ENCODE peak calls at places on chromosomes 3 and 15, in nine cellular contexts. Q is CD8-positive, alpha-beta memory T cell; F is lower lobe of right lung; V is A549; N is BE2C; U is mucosa of descending colon; P is small intestine; O is OCI-LY7; S is H1. G is an unnamed sample.

GRCh38 chr3:13853978-13854296 is 25.9 kb downstream of the WNT7A start:
- DNase-seq in Q (no peak), F (no peak), V (no peak), N (no peak), U (no peak), P (no peak), O (no peak), S (no peak), G (no peak)

GRCh38 chr3:163722421-163722820 is 1355.9 kb downstream of the SI start:
- DNase-seq in Q (no peak), F (no peak), V (no peak), N (no peak), U (no peak), P (no peak), O (no peak), S (peak; percentile 49), G (no peak)

GRCh38 chr15:64800476-64800875 is 25.0 kb downstream of the PIF1 start:
- DNase-seq in Q (no peak), F (no peak), V (peak; percentile 33), N (no peak), U (no peak), P (no peak), O (no peak), S (no peak), G (no peak)

GRCh38 chr3:2465842-2466241 is 367.2 kb downstream of the CNTN4 start:
- DNase-seq in Q (no peak), F (no peak), V (no peak), N (no peak), U (no peak), P (no peak), O (no peak), S (no peak), G (no peak)

GRCh38 chr15:65532738-65533051 is 2.4 kb downstream of the HACD3 start:
- DNase-seq in Q (no peak), F (no peak), V (peak; percentile 43), N (no peak), U (no peak), P (peak; percentile 57), O (no peak), S (no peak), G (no peak)

GRCh38 chr3:21163961-21164360 is 587.0 kb downstream of the ZNF385D start:
- DNase-seq in Q (no peak), F (no peak), V (no peak), N (no peak), U (no peak), P (no peak), O (no peak), S (no peak), G (no peak)

GRCh38 chr15:57767526-57767925 is 61.0 kb downstream of the POLR2M start:
- DNase-seq in Q (no peak), F (no peak), V (no peak), N (no peak), U (no peak), P (no peak), O (no peak), S (no peak), G (no peak)

GRCh38 chr15:35686347-35686746 is 140.4 kb upstream of the DPH6 start:
- DNase-seq in Q (no peak), F (no peak), V (no peak), N (no peak), U (no peak), P (no peak), O (no peak), S (no peak), G (no peak)

GRCh38 chr15:77974098-77974414 is 103.5 kb downstream of the TBC1D2B start:
- DNase-seq in Q (no peak), F (peak; percentile 66), V (no peak), N (peak; percentile 72), U (peak; percentile 51), P (peak; percentile 38), O (no peak), S (peak; percentile 33), G (no peak)

GRCh38 chr3:111314146-111314873 is 227.7 kb upstream of the CD96 start:
- DNase-seq in Q (no peak), F (no peak), V (no peak), N (no peak), U (no peak), P (no peak), O (no peak), S (no peak), G (no peak)

GRCh38 chr15:61441901-61442300 is 212.8 kb upstream of the RORA start:
- DNase-seq in Q (no peak), F (no peak), V (no peak), N (no peak), U (no peak), P (no peak), O (no peak), S (no peak), G (no peak)

GRCh38 chr3:45683417-45684326 is 5.5 kb upstream of the SACM1L start:
- DNase-seq in Q (no peak), F (no peak), V (peak; percentile 30), N (no peak), U (no peak), P (no peak), O (no peak), S (no peak), G (no peak)
- H3K4me3 ChIP-seq in Q (no peak overlapping the region), F (no peak overlapping the region), V (no peak overlapping the region), N (no peak overlapping the region), U (no peak overlapping the region), P (no peak overlapping the region), O (no peak overlapping the region), S (peak overlapping the region; percentile 7), G (no peak overlapping the region)

DNA sequence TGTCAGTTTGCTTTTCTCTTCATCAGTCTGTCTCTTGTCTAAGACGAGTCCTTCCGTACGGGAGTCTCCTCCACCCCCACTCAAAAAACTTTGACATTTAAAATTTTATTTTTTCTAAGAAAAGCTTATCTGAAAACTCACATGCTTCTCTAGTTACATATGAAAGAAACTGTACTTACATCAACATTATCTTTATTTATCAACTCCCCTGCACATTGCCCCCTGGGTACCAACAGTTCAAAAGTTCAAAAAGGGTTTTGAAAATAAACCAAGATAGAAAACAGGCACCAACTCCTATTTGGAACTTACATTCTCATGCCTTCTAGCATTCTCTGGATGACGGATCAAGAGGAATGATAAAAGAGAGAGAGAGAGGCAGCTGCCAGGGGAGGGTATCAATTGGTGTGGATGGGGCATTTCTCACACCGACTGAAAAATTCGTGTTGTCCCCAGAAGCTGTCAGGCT is 182.5 kb downstream of the FOXP1 start:
- DNase-seq in Q (no peak), F (no peak), V (no peak), N (no peak), U (no peak), P (no peak), O (no peak), S (no peak), G (no peak)
- H3K4me1 ChIP-seq in Q (peaks cover 71% of the 10 kb centered on the region), F (peaks cover 26% of the 10 kb centered on the region), V (peaks cover 13% of the 10 kb centered on the region), N (peaks cover 5% of the 10 kb centered on the region), U (peaks cover 14% of the 10 kb centered on the region), P (peaks cover 2% of the 10 kb centered on the region), O (peaks cover 50% of the 10 kb centered on the region), S (no peaks in the 10 kb centered on the region), G (peaks cover 22% of the 10 kb centered on the region)

GRCh38 chr15:55915876-55916567 is 77.4 kb downstream of the NEDD4 start:
- DNase-seq in Q (no peak), F (no peak), V (no peak), N (no peak), U (no peak), P (no peak), O (no peak), S (no peak), G (no peak)
- H3K4me3 ChIP-seq in Q (no peak overlapping the region), F (no peak overlapping the region), V (peak overlapping the region; percentile 47), N (no peak overlapping the region), U (no peak overlapping the region), P (no peak overlapping the region), O (no peak overlapping the region), S (no peak overlapping the region), G (peak overlapping the region; percentile 12)

DNA sequence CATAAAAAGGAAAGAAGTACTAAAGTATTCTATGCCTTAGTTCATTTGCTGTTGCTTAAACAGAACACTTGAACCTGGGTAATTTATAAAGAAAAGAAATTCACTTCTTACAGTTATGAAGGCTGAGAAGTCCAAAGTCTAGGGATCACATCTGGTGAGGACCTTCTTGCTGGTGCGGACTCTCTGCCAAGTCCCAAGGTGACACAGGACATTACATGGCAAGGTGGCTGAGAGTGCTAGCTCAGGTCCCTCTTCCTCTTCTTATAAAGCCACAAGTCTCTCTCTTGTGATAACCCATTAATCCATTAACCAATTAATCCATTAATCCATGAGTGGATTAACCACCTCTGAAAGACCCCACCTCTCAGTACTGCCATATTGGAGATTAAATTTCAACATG is 3.1 kb upstream of the ZBTB38 start:
- DNase-seq in Q (no peak), F (no peak), V (no peak), N (no peak), U (no peak), P (peak; percentile 72), O (no peak), S (no peak), G (no peak)
- H3K4me1 ChIP-seq in Q (peaks cover 3% of the 10 kb centered on the region), F (peaks cover 44% of the 10 kb centered on the region), V (peaks cover 66% of the 10 kb centered on the region), N (peaks cover 7% of the 10 kb centered on the region), U (peaks cover 32% of the 10 kb centered on the region), P (peaks cover 4% of the 10 kb centered on the region), O (peaks cover 10% of the 10 kb centered on the region), S (peaks cover 2% of the 10 kb centered on the region), G (peaks cover 57% of the 10 kb centered on the region)

G was measured in esophagus squamous epithelium.